ENCODE peak calls at places on chromosome 11, in eight cellular contexts. One of them, this sample, is unnamed.

GRCh38 chr11:44632466-44633123 is 67.1 kb downstream of the CD82 start:
- DNase-seq in PC-3: peak
- DNase-seq in HL-60: peak
- DNase-seq in osteocyte: peak
- DNase-seq in astrocyte of the spinal cord: no peak
- DNase-seq in WTC11: peak
- DNase-seq in testis: peak
- DNase-seq in neural progenitor cell: peak
- DNase-seq in this sample: no peak

GRCh38 chr11:76699461-76700091 is 29.0 kb upstream of the LRRC32 start:
- DNase-seq in PC-3: no peak
- DNase-seq in HL-60: no peak
- DNase-seq in osteocyte: no peak
- DNase-seq in astrocyte of the spinal cord: no peak
- DNase-seq in WTC11: no peak
- DNase-seq in testis: no peak
- DNase-seq in neural progenitor cell: no peak
- DNase-seq in this sample: no peak

GRCh38 chr11:47714554-47715081 is 551 bp downstream of the AGBL2 start:
- DNase-seq in PC-3: no peak
- DNase-seq in HL-60: peak
- DNase-seq in osteocyte: no peak
- DNase-seq in astrocyte of the spinal cord: peak
- DNase-seq in WTC11: no peak
- DNase-seq in testis: peak
- DNase-seq in neural progenitor cell: peak
- DNase-seq in this sample: no peak

GRCh38 chr11:61090982-61091372 is 11.3 kb upstream of the CD5 start:
- DNase-seq in PC-3: no peak
- DNase-seq in HL-60: no peak
- DNase-seq in osteocyte: no peak
- DNase-seq in astrocyte of the spinal cord: no peak
- DNase-seq in WTC11: no peak
- DNase-seq in testis: no peak
- DNase-seq in neural progenitor cell: no peak
- DNase-seq in this sample: no peak

GRCh38 chr11:66891849-66892660 is 35.2 kb downstream of the LRFN4 start:
- DNase-seq in PC-3: peak
- DNase-seq in HL-60: peak
- DNase-seq in osteocyte: no peak
- DNase-seq in astrocyte of the spinal cord: peak
- DNase-seq in WTC11: no peak
- DNase-seq in testis: no peak
- DNase-seq in neural progenitor cell: no peak
- DNase-seq in this sample: peak

GRCh38 chr11:79444923-79445322 is 4.1 kb upstream of the TENM4 start:
- DNase-seq in PC-3: no peak
- DNase-seq in HL-60: no peak
- DNase-seq in osteocyte: no peak
- DNase-seq in astrocyte of the spinal cord: no peak
- DNase-seq in WTC11: no peak
- DNase-seq in testis: no peak
- DNase-seq in neural progenitor cell: no peak
- DNase-seq in this sample: no peak

GRCh38 chr11:94151903-94152677 is 23.4 kb downstream of the PANX1 start:
- DNase-seq in PC-3: peak
- DNase-seq in HL-60: no peak
- DNase-seq in osteocyte: no peak
- DNase-seq in astrocyte of the spinal cord: peak
- DNase-seq in WTC11: no peak
- DNase-seq in testis: no peak
- DNase-seq in neural progenitor cell: no peak
- DNase-seq in this sample: peak

GRCh38 chr11:117381481-117381880 is 53.8 kb downstream of the CEP164 start:
- DNase-seq in PC-3: no peak
- DNase-seq in HL-60: no peak
- DNase-seq in osteocyte: no peak
- DNase-seq in astrocyte of the spinal cord: no peak
- DNase-seq in WTC11: no peak
- DNase-seq in testis: no peak
- DNase-seq in neural progenitor cell: no peak
- DNase-seq in this sample: no peak

GRCh38 chr11:113874920-113875413 is 405 bp downstream of the USP28 start:
- DNase-seq in PC-3: peak
- DNase-seq in HL-60: no peak
- DNase-seq in osteocyte: no peak
- DNase-seq in astrocyte of the spinal cord: peak
- DNase-seq in WTC11: no peak
- DNase-seq in testis: no peak
- DNase-seq in neural progenitor cell: peak
- DNase-seq in this sample: no peak
- TF ChIP-seq CTCF in PC-3: no peak
- TF ChIP-seq CTCF in HL-60: no peak
- TF ChIP-seq CTCF in osteocyte: peak
- TF ChIP-seq CTCF in astrocyte of the spinal cord: no peak
- TF ChIP-seq CTCF in WTC11: no peak
- TF ChIP-seq CTCF in testis: no peak
- TF ChIP-seq CTCF in neural progenitor cell: no peak
- TF ChIP-seq CTCF in this sample: no peak

GRCh38 chr11:128420943-128421342 is 166.4 kb downstream of the ETS1 start:
- DNase-seq in PC-3: no peak
- DNase-seq in HL-60: no peak
- DNase-seq in osteocyte: no peak
- DNase-seq in astrocyte of the spinal cord: peak
- DNase-seq in WTC11: no peak
- DNase-seq in testis: no peak
- DNase-seq in neural progenitor cell: no peak
- DNase-seq in this sample: no peak

GRCh38 chr11:128424271-128424709 is 163.1 kb downstream of the ETS1 start:
- DNase-seq in PC-3: no peak
- DNase-seq in HL-60: no peak
- DNase-seq in osteocyte: no peak
- DNase-seq in astrocyte of the spinal cord: peak
- DNase-seq in WTC11: no peak
- DNase-seq in testis: peak
- DNase-seq in neural progenitor cell: peak
- DNase-seq in this sample: no peak

GRCh38 chr11:128424867-128425285 is 162.5 kb downstream of the ETS1 start:
- DNase-seq in PC-3: no peak
- DNase-seq in HL-60: no peak
- DNase-seq in osteocyte: no peak
- DNase-seq in astrocyte of the spinal cord: peak
- DNase-seq in WTC11: no peak
- DNase-seq in testis: peak
- DNase-seq in neural progenitor cell: no peak
- DNase-seq in this sample: no peak

GRCh38 chr11:128421577-128421976 is 165.8 kb downstream of the ETS1 start:
- DNase-seq in PC-3: no peak
- DNase-seq in HL-60: no peak
- DNase-seq in osteocyte: no peak
- DNase-seq in astrocyte of the spinal cord: peak
- DNase-seq in WTC11: no peak
- DNase-seq in testis: no peak
- DNase-seq in neural progenitor cell: peak
- DNase-seq in this sample: no peak

DNA sequence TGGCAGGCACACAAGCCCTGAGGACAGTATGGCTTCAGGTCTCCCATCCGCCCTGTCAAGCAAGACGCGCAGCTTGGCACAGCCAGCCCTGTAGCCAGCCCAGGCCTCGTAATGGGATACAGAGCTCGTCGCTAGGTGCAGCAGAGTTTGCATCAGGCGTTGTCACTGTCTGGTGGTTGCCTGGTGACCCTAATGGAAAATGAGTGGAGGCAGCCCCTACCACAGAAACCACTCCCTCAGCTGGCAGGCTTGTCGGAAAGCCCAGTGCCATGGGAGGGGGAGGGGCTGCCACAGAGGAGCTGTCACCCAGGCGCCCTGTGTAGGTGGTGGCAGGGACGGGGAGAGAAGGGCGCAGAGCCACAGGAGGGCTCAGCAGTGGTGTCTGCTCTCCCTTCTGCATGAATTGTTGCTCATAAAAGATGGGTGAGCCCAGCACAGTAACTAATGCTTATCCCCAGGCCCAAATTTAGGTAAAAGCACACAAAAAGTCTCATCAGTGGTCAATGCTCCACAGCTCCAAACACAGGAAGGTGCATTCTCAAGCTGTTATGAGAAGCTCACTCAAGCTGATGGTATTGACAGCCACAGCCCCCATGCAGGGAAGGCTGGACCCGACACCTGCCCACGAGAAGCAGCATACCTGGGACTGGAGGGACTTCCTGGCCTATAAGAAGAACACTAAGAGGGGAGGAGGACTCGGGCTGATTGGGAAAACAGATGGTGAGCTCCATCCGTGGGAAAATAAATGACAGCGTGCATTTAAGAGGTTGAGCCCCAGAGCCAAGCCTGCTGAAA is 164.6 kb downstream of the ETS1 start:
- DNase-seq in PC-3: no peak
- DNase-seq in HL-60: no peak
- DNase-seq in osteocyte: no peak
- DNase-seq in astrocyte of the spinal cord: no peak
- DNase-seq in WTC11: no peak
- DNase-seq in testis: no peak
- DNase-seq in neural progenitor cell: peak
- DNase-seq in this sample: no peak
- TF ChIP-seq CTCF in PC-3: no peak
- TF ChIP-seq CTCF in HL-60: no peak
- TF ChIP-seq CTCF in osteocyte: no peak
- TF ChIP-seq CTCF in astrocyte of the spinal cord: no peak
- TF ChIP-seq CTCF in WTC11: no peak
- TF ChIP-seq CTCF in testis: no peak
- TF ChIP-seq CTCF in neural progenitor cell: no peak
- TF ChIP-seq CTCF in this sample: no peak

GRCh38 chr11:15911377-15912044 is 444.8 kb downstream of the SOX6 start:
- DNase-seq in PC-3: no peak
- DNase-seq in HL-60: peak
- DNase-seq in osteocyte: no peak
- DNase-seq in astrocyte of the spinal cord: peak
- DNase-seq in WTC11: no peak
- DNase-seq in testis: peak
- DNase-seq in neural progenitor cell: no peak
- DNase-seq in this sample: peak

GRCh38 chr11:15910761-15911160 is 445.6 kb downstream of the SOX6 start:
- DNase-seq in PC-3: no peak
- DNase-seq in HL-60: no peak
- DNase-seq in osteocyte: no peak
- DNase-seq in astrocyte of the spinal cord: no peak
- DNase-seq in WTC11: no peak
- DNase-seq in testis: no peak
- DNase-seq in neural progenitor cell: no peak
- DNase-seq in this sample: no peak

GRCh38 chr11:15912825-15913224 is 443.5 kb downstream of the SOX6 start:
- DNase-seq in PC-3: no peak
- DNase-seq in HL-60: no peak
- DNase-seq in osteocyte: no peak
- DNase-seq in astrocyte of the spinal cord: no peak
- DNase-seq in WTC11: no peak
- DNase-seq in testis: no peak
- DNase-seq in neural progenitor cell: no peak
- DNase-seq in this sample: no peak

GRCh38 chr11:15912291-15912690 is 444.1 kb downstream of the SOX6 start:
- DNase-seq in PC-3: no peak
- DNase-seq in HL-60: no peak
- DNase-seq in osteocyte: no peak
- DNase-seq in astrocyte of the spinal cord: no peak
- DNase-seq in WTC11: no peak
- DNase-seq in testis: no peak
- DNase-seq in neural progenitor cell: no peak
- DNase-seq in this sample: no peak

DNA sequence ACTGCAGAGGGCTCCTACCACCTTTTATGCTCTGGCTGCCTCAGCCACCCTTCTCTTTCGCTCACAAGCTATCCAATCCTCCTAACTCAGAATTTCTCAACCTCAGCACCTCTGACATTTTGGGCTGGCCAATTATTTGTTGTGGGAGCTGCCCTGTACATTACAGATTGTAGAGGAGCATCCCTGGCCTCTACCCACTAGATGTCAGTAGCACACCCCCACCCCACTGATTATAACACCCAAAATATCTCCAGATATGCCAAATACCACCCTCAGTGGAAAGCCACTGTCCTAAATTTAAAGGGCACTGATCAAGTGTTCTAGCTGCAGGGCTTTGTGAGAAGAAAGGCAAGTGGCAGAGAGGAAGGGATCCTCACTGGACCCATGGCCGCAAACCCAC is 443.1 kb downstream of the SOX6 start:
- DNase-seq in PC-3: no peak
- DNase-seq in HL-60: no peak
- DNase-seq in osteocyte: no peak
- DNase-seq in astrocyte of the spinal cord: no peak
- DNase-seq in WTC11: no peak
- DNase-seq in testis: no peak
- DNase-seq in neural progenitor cell: no peak
- DNase-seq in this sample: no peak
- TF ChIP-seq CTCF in PC-3: no peak
- TF ChIP-seq CTCF in HL-60: no peak
- TF ChIP-seq CTCF in osteocyte: peak
- TF ChIP-seq CTCF in astrocyte of the spinal cord: peak
- TF ChIP-seq CTCF in WTC11: no peak
- TF ChIP-seq CTCF in testis: no peak
- TF ChIP-seq CTCF in neural progenitor cell: peak
- TF ChIP-seq CTCF in this sample: no peak

GRCh38 chr11:112658521-112658920 is 302.7 kb upstream of the NCAM1 start:
- DNase-seq in PC-3: no peak
- DNase-seq in HL-60: no peak
- DNase-seq in osteocyte: no peak
- DNase-seq in astrocyte of the spinal cord: no peak
- DNase-seq in WTC11: no peak
- DNase-seq in testis: no peak
- DNase-seq in neural progenitor cell: no peak
- DNase-seq in this sample: no peak

GRCh38 chr11:112659185-112659584 is 302.0 kb upstream of the NCAM1 start:
- DNase-seq in PC-3: no peak
- DNase-seq in HL-60: no peak
- DNase-seq in osteocyte: no peak
- DNase-seq in astrocyte of the spinal cord: no peak
- DNase-seq in WTC11: no peak
- DNase-seq in testis: no peak
- DNase-seq in neural progenitor cell: no peak
- DNase-seq in this sample: no peak

GRCh38 chr11:112656772-112657428 is 304.3 kb upstream of the NCAM1 start:
- DNase-seq in PC-3: peak
- DNase-seq in HL-60: no peak
- DNase-seq in osteocyte: no peak
- DNase-seq in astrocyte of the spinal cord: peak
- DNase-seq in WTC11: no peak
- DNase-seq in testis: no peak
- DNase-seq in neural progenitor cell: no peak
- DNase-seq in this sample: no peak

GRCh38 chr11:112652786-112653390 is 308.3 kb upstream of the NCAM1 start:
- DNase-seq in PC-3: no peak
- DNase-seq in HL-60: no peak
- DNase-seq in osteocyte: peak
- DNase-seq in astrocyte of the spinal cord: peak
- DNase-seq in WTC11: no peak
- DNase-seq in testis: no peak
- DNase-seq in neural progenitor cell: no peak
- DNase-seq in this sample: no peak

DNA sequence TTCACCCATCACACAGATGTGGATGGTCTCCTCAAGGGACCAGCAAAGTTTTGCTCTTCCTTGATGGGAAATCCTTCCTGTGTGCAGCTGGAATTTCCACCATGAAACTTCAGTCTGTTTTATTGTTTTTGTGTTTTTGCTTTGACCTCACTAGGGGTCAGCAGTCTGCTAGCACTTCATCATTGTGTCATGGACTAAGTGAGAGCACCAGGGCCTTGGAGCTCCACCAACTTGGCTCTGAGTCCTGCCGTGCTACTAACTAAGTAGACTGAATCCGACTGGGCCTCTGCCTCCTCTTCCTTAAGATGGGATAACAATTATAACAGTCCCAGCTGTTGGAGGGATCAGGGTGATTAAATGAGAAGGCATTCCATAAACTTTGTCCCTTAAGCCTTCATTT is 305.8 kb upstream of the NCAM1 start:
- DNase-seq in PC-3: no peak
- DNase-seq in HL-60: no peak
- DNase-seq in osteocyte: no peak
- DNase-seq in astrocyte of the spinal cord: peak
- DNase-seq in WTC11: no peak
- DNase-seq in testis: peak
- DNase-seq in neural progenitor cell: no peak
- DNase-seq in this sample: no peak
- TF ChIP-seq CTCF in PC-3: no peak
- TF ChIP-seq CTCF in HL-60: no peak
- TF ChIP-seq CTCF in osteocyte: no peak
- TF ChIP-seq CTCF in astrocyte of the spinal cord: no peak
- TF ChIP-seq CTCF in WTC11: no peak
- TF ChIP-seq CTCF in testis: no peak
- TF ChIP-seq CTCF in neural progenitor cell: no peak
- TF ChIP-seq CTCF in this sample: no peak

This sample was measured in CD14-positive monocyte.